ENCODE peak calls at places on chromosomes 5 and 9, in five cellular contexts. Y, B, N, L and D are unnamed samples.

GRCh38 chr5:73230264-73231244 is 57.6 kb downstream of the TMEM174 start:
- DNase-seq in Y (no peak), B (no peak), N (no peak), L (no peak), D (no peak)

GRCh38 chr9:133236291-133237071 is 27.4 kb upstream of the OBP2B start:
- DNase-seq in Y (peak; percentile 48), B (no peak), N (peak; percentile 78), L (no peak), D (no peak)

GRCh38 chr9:109843651-109844050 is 63.7 kb downstream of the PALM2AKAP2 start:
- DNase-seq in Y (peak; percentile 55), B (no peak), N (no peak), L (no peak), D (no peak)

GRCh38 chr9:129102791-129103594 is 7.6 kb downstream of the CRAT start:
- DNase-seq in Y (no peak), B (no peak), N (no peak), L (no peak), D (no peak)

GRCh38 chr9:68668127-68668526 is 36.9 kb upstream of the PIP5K1B start:
- DNase-seq in Y (no peak), B (no peak), N (no peak), L (no peak), D (no peak)

GRCh38 chr5:171269717-171270116 is 39.3 kb upstream of the TLX3 start:
- DNase-seq in Y (no peak), B (peak; percentile 14), N (no peak), L (no peak), D (no peak)

GRCh38 chr9:127915801-127916664 is 808 bp downstream of the ST6GALNAC4 start:
- DNase-seq in Y (no peak), B (no peak), N (no peak), L (no peak), D (no peak)

GRCh38 chr5:151214614-151215545 is 9.0 kb downstream of the CCDC69 start:
- DNase-seq in Y (no peak), B (no peak), N (no peak), L (no peak), D (no peak)

GRCh38 chr9:123657099-123657498 is 272.8 kb downstream of the DENND1A start:
- DNase-seq in Y (no peak), B (no peak), N (no peak), L (no peak), D (no peak)

GRCh38 chr5:145479271-145479670 is 355.9 kb downstream of the PRELID2 start:
- DNase-seq in Y (no peak), B (peak; percentile 48), N (no peak), L (no peak), D (no peak)

GRCh38 chr5:71471193-71471592 is 15.7 kb downstream of the BDP1 start:
- DNase-seq in Y (no peak), B (peak; percentile 41), N (no peak), L (no peak), D (no peak)

GRCh38 chr9:118630931-118631595 is 738.2 kb downstream of the BRINP1 start:
- DNase-seq in Y (no peak), B (peak; percentile 18), N (no peak), L (no peak), D (no peak)

GRCh38 chr9:118637681-118638080 is 731.6 kb downstream of the BRINP1 start:
- DNase-seq in Y (no peak), B (no peak), N (no peak), L (no peak), D (no peak)

GRCh38 chr9:118635416-118635815 is 733.8 kb downstream of the BRINP1 start:
- DNase-seq in Y (no peak), B (no peak), N (no peak), L (no peak), D (no peak)

GRCh38 chr9:118630079-118630478 is 739.2 kb downstream of the BRINP1 start:
- DNase-seq in Y (no peak), B (no peak), N (no peak), L (no peak), D (no peak)

GRCh38 chr9:118631956-118632355 is 737.3 kb downstream of the BRINP1 start:
- DNase-seq in Y (no peak), B (no peak), N (no peak), L (no peak), D (no peak)
- H3K9me3 ChIP-seq in Y (no peaks in the 10 kb centered on the region), B (no peaks in the 10 kb centered on the region), N (no peaks in the 10 kb centered on the region), L (no peaks in the 10 kb centered on the region), D (no peaks in the 10 kb centered on the region)

GRCh38 chr9:138111607-138112006 is 234.0 kb downstream of the CACNA1B start:
- DNase-seq in Y (no peak), B (no peak), N (no peak), L (no peak), D (no peak)
- H3K9me3 ChIP-seq in Y (no peaks in the 10 kb centered on the region), B (peaks cover 2% of the 10 kb centered on the region), N (no peaks in the 10 kb centered on the region), L (no peaks in the 10 kb centered on the region), D (no peaks in the 10 kb centered on the region)

DNA sequence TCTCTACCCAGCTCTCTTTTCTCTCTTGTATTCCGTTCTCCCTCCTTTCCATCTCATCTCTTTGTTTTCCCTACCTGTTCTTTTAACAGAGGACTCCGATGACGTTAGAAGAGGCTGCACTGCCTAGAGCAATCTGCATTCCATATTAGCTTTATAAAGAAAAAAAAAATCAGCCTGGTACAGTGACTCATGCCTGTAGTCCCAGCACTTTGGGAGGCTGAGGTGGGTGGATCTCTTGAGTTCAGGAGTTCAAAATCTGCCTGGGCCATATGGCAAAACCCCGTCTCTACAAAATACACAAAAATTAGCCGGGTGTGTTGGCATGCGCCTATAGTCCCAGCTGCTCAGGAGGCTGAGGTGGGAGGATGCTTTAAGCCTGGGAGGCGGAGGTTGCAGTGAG is 49.0 kb downstream of the DAPK1 start:
- DNase-seq in Y (no peak), B (peak; percentile 34), N (no peak), L (no peak), D (no peak)
- H3K9me3 ChIP-seq in Y (no peaks in the 10 kb centered on the region), B (no peaks in the 10 kb centered on the region), N (no peaks in the 10 kb centered on the region), L (no peaks in the 10 kb centered on the region), D (no peaks in the 10 kb centered on the region)

DNA sequence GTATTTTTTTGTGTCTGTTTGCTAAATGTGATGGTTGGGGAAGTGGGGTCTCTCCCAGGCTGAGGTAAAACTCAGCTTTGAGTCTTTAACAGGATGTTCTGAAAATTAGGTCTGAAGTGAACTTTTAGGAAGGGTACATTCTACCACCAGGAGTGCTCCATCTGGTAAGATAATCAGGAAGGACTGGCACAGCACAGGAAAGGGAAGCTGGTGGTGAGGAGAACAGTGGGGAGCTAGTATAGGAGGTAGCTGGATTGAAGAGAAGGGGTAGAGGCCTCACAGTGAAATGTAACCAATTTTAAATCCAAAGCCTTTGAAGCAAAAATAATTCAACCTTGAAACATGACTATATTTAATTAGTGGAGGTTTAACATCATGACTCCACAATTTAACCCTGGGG is 445.1 kb downstream of the DMRT2 start:
- DNase-seq in Y (no peak), B (no peak), N (no peak), L (no peak), D (no peak)
- H3K9me3 ChIP-seq in Y (no peaks in the 10 kb centered on the region), B (no peaks in the 10 kb centered on the region), N (no peaks in the 10 kb centered on the region), L (no peaks in the 10 kb centered on the region), D (no peaks in the 10 kb centered on the region)

DNA sequence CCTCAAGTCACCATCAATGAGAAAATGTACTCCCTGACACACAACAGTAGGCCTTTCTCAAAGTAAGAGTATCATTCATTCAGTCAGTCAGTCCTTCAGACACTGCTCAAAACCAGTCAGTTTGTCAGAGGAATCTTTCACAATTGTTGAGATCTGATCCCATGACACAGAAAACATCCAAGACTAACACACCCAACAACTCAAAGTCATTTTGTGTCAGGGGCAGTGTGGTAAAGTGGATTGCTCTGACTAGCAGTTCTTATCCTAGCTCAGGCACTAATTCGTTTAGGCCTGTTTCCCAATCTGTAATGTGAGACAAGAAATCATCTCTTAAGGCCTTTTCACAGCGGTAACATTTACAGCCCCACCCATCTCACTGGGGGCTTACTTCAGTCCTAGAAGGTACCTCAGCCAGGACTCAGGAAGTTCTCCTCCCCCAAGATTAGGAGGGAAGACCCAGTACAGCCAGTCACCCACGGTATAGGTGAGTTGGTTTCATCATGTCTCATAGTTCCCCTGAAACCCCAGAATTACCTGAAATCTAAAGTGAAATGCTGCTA is 31.9 kb downstream of the SH3TC2 start:
- DNase-seq in Y (no peak), B (no peak), N (no peak), L (no peak), D (no peak)
- H3K9me3 ChIP-seq in Y (no peaks in the 10 kb centered on the region), B (no peaks in the 10 kb centered on the region), N (no peaks in the 10 kb centered on the region), L (no peaks in the 10 kb centered on the region), D (no peaks in the 10 kb centered on the region)

GRCh38 chr5:93829346-93829745 is 87.9 kb upstream of the POU5F2 start:
- DNase-seq in Y (no peak), B (peak; percentile 81), N (no peak), L (no peak), D (no peak)

GRCh38 chr5:93830893-93831292 is 89.5 kb upstream of the POU5F2 start:
- DNase-seq in Y (no peak), B (no peak), N (no peak), L (no peak), D (no peak)

DNA sequence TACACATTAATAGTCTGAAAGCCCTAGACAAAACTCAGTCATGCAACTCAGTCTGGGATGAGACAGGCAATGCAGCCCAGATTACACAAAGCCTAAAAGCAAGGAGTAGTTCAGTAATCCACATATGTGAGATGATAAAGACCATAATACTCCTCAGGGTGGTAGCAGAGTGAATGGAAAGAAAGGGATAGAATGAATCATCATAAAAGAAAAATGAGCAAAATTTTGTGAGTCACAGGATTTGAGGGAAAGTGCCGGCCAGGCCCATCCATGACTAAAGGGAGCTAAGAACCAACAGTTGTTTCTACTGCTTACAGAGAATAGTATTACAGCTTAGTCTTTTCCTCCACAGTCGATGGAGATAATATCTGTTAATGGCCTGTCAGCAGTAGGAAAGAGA is 90.0 kb upstream of the POU5F2 start:
- DNase-seq in Y (no peak), B (peak; percentile 92), N (no peak), L (no peak), D (no peak)
- H3K9me3 ChIP-seq in Y (no peaks in the 10 kb centered on the region), B (no peaks in the 10 kb centered on the region), N (no peaks in the 10 kb centered on the region), L (no peaks in the 10 kb centered on the region), D (no peaks in the 10 kb centered on the region)

GRCh38 chr5:131928957-131929356 is 16.5 kb downstream of the MEIKIN start:
- DNase-seq in Y (no peak), B (no peak), N (no peak), L (no peak), D (no peak)

DNA sequence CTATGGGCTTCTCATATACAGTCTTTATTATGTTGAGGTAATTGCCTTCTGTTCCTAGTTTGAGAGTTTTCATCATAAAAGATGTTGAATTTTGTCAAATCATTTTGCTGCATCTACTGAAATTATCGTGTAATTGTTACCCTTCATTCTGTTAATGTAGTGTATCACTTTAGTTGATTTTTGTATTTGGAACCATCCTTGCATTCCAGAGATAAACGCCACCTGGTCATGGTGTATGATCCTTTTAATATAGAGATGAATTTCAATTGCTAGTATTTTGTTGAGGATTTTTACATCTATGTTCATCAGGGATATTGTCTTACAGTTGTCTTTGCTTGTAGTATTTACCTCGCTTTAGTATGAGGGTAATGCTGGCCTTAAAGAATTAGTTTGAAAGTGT is 19.3 kb downstream of the MEIKIN start:
- DNase-seq in Y (no peak), B (no peak), N (no peak), L (no peak), D (no peak)
- H3K9me3 ChIP-seq in Y (peaks cover 13% of the 10 kb centered on the region), B (no peaks in the 10 kb centered on the region), N (no peaks in the 10 kb centered on the region), L (peaks cover 13% of the 10 kb centered on the region), D (peaks cover 3% of the 10 kb centered on the region)

DNA sequence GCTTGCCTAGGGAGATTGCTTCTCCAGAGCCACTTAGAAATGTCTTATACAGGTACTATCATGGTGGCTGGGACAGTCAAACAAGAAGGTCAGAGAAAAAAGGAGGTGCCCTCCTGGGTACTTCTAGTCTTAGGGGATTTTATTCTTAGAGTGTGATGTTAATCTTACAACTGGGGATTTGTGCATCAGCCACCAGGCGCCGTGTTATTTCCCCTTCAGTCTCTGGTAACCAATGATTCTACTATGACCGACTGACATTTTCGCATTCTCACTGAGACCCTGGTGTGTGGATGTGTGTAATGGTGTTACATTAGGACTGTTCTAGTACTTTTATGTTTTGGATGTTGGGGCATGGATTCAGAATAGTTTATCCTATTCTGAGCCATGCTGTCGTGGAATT is 175.0 kb upstream of the DAP start:
- DNase-seq in Y (no peak), B (no peak), N (no peak), L (no peak), D (no peak)
- H3K9me3 ChIP-seq in Y (no peaks in the 10 kb centered on the region), B (no peaks in the 10 kb centered on the region), N (no peaks in the 10 kb centered on the region), L (no peaks in the 10 kb centered on the region), D (no peaks in the 10 kb centered on the region)